ENCODE peak calls at places on chromosomes 1 and 21, in seven cellular contexts. One of them, this sample, is unnamed.
A peak's percentile ranks its signal among the peaks of the same experiment; 100 is the strongest.

GRCh38 chr21:37631319-37632117 is 264.9 kb downstream of the DYRK1A start:
- DNase-seq in AG04450: no peak
- DNase-seq in thoracic aorta: no peak
- DNase-seq in lung: no peak
- DNase-seq in mucosa of descending colon: no peak
- DNase-seq in neural progenitor cell: peak; percentile 76
- DNase-seq in fibroblast of the aortic adventitia: no peak
- DNase-seq in this sample: peak; percentile 73

GRCh38 chr1:2530501-2531361 is 668 bp upstream of the HES5 start:
- DNase-seq in AG04450: no peak
- DNase-seq in thoracic aorta: no peak
- DNase-seq in lung: peak; percentile 61
- DNase-seq in mucosa of descending colon: peak; percentile 70
- DNase-seq in neural progenitor cell: no peak
- DNase-seq in fibroblast of the aortic adventitia: no peak
- DNase-seq in this sample: no peak

GRCh38 chr1:65486613-65487012 is 66.1 kb downstream of the LEPR start:
- DNase-seq in AG04450: no peak
- DNase-seq in thoracic aorta: no peak
- DNase-seq in lung: no peak
- DNase-seq in mucosa of descending colon: no peak
- DNase-seq in neural progenitor cell: no peak
- DNase-seq in fibroblast of the aortic adventitia: no peak
- DNase-seq in this sample: no peak

GRCh38 chr1:190595438-190595837 is 117.8 kb upstream of the BRINP3 start:
- DNase-seq in AG04450: no peak
- DNase-seq in thoracic aorta: no peak
- DNase-seq in lung: no peak
- DNase-seq in mucosa of descending colon: no peak
- DNase-seq in neural progenitor cell: no peak
- DNase-seq in fibroblast of the aortic adventitia: no peak
- DNase-seq in this sample: no peak

GRCh38 chr1:150507912-150508864 is at the start of gene ECM1:
- DNase-seq in AG04450: peak; percentile 46
- DNase-seq in thoracic aorta: peak; percentile 12
- DNase-seq in lung: peak; percentile 45
- DNase-seq in mucosa of descending colon: peak; percentile 55
- DNase-seq in neural progenitor cell: no peak
- DNase-seq in fibroblast of the aortic adventitia: peak; percentile 81
- DNase-seq in this sample: no peak

GRCh38 chr1:221072214-221072613 is 193.0 kb downstream of the HLX start:
- DNase-seq in AG04450: no peak
- DNase-seq in thoracic aorta: no peak
- DNase-seq in lung: no peak
- DNase-seq in mucosa of descending colon: no peak
- DNase-seq in neural progenitor cell: no peak
- DNase-seq in fibroblast of the aortic adventitia: no peak
- DNase-seq in this sample: no peak

GRCh38 chr21:45155910-45156309 is 81.5 kb downstream of the ADARB1 start:
- DNase-seq in AG04450: no peak
- DNase-seq in thoracic aorta: no peak
- DNase-seq in lung: no peak
- DNase-seq in mucosa of descending colon: no peak
- DNase-seq in neural progenitor cell: no peak
- DNase-seq in fibroblast of the aortic adventitia: no peak
- DNase-seq in this sample: no peak

GRCh38 chr21:37601027-37601426 is 234.5 kb downstream of the DYRK1A start:
- DNase-seq in AG04450: no peak
- DNase-seq in thoracic aorta: no peak
- DNase-seq in lung: no peak
- DNase-seq in mucosa of descending colon: no peak
- DNase-seq in neural progenitor cell: no peak
- DNase-seq in fibroblast of the aortic adventitia: no peak
- DNase-seq in this sample: no peak

GRCh38 chr1:199202331-199202730 is 563.5 kb downstream of the PTPRC start:
- DNase-seq in AG04450: no peak
- DNase-seq in thoracic aorta: no peak
- DNase-seq in lung: no peak
- DNase-seq in mucosa of descending colon: no peak
- DNase-seq in neural progenitor cell: no peak
- DNase-seq in fibroblast of the aortic adventitia: no peak
- DNase-seq in this sample: no peak

GRCh38 chr1:11645670-11646265 is 8.5 kb downstream of the FBXO2 start:
- DNase-seq in AG04450: peak; percentile 23
- DNase-seq in thoracic aorta: no peak
- DNase-seq in lung: peak; percentile 75
- DNase-seq in mucosa of descending colon: peak; percentile 85
- DNase-seq in neural progenitor cell: peak; percentile 90
- DNase-seq in fibroblast of the aortic adventitia: peak; percentile 71
- DNase-seq in this sample: no peak

GRCh38 chr1:26771285-26771642 is 16.5 kb upstream of the PIGV start:
- DNase-seq in AG04450: no peak
- DNase-seq in thoracic aorta: no peak
- DNase-seq in lung: no peak
- DNase-seq in mucosa of descending colon: no peak
- DNase-seq in neural progenitor cell: no peak
- DNase-seq in fibroblast of the aortic adventitia: no peak
- DNase-seq in this sample: no peak

GRCh38 chr1:158246650-158247049 is 7.6 kb upstream of the CD1A start:
- DNase-seq in AG04450: no peak
- DNase-seq in thoracic aorta: no peak
- DNase-seq in lung: no peak
- DNase-seq in mucosa of descending colon: no peak
- DNase-seq in neural progenitor cell: no peak
- DNase-seq in fibroblast of the aortic adventitia: peak; percentile 8
- DNase-seq in this sample: peak; percentile 18
- TF ChIP-seq CTCF in AG04450: no peak
- TF ChIP-seq CTCF in thoracic aorta: no peak
- TF ChIP-seq CTCF in lung: no peak
- TF ChIP-seq CTCF in mucosa of descending colon: no peak
- TF ChIP-seq CTCF in neural progenitor cell: peak; percentile 13
- TF ChIP-seq CTCF in fibroblast of the aortic adventitia: no peak
- TF ChIP-seq CTCF in this sample: peak; percentile 25

DNA sequence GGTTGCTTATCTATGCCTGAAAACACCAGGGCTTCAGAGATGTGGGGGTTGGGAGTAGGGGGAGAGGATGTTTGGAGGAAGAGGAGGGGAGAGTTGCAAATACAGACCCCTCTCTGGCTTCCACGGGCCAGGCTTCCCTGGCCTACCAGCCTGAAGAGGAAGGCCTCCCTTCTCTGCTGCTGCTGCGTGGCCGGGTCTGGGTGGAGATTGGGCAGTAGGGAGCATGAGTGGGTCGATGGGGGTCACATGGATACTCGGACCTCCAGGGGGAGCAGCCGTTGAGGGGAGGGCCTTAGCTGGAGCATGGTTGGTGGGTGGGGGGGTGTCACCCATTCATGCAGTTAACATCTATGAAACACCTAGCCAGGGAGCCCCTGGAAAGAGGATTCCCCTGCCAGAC is 1.5 kb downstream of the RORC start:
- DNase-seq in AG04450: no peak
- DNase-seq in thoracic aorta: no peak
- DNase-seq in lung: no peak
- DNase-seq in mucosa of descending colon: no peak
- DNase-seq in neural progenitor cell: no peak
- DNase-seq in fibroblast of the aortic adventitia: no peak
- DNase-seq in this sample: no peak
- H3K4me3 ChIP-seq in AG04450: no peak overlapping the region
- H3K4me3 ChIP-seq in thoracic aorta: no peak overlapping the region
- H3K4me3 ChIP-seq in lung: no peak overlapping the region
- H3K4me3 ChIP-seq in mucosa of descending colon: no peak overlapping the region
- H3K4me3 ChIP-seq in neural progenitor cell: no peak overlapping the region
- H3K4me3 ChIP-seq in fibroblast of the aortic adventitia: no peak overlapping the region
- H3K4me3 ChIP-seq in this sample: no peak overlapping the region

GRCh38 chr1:111467805-111468716 is 5.7 kb upstream of the C1orf162 start:
- DNase-seq in AG04450: no peak
- DNase-seq in thoracic aorta: no peak
- DNase-seq in lung: no peak
- DNase-seq in mucosa of descending colon: no peak
- DNase-seq in neural progenitor cell: no peak
- DNase-seq in fibroblast of the aortic adventitia: no peak
- DNase-seq in this sample: no peak
- TF ChIP-seq CTCF in AG04450: no peak
- TF ChIP-seq CTCF in thoracic aorta: no peak
- TF ChIP-seq CTCF in lung: no peak
- TF ChIP-seq CTCF in mucosa of descending colon: no peak
- TF ChIP-seq CTCF in neural progenitor cell: no peak
- TF ChIP-seq CTCF in fibroblast of the aortic adventitia: no peak
- TF ChIP-seq CTCF in this sample: no peak

GRCh38 chr1:193083365-193084088 is 21.7 kb downstream of the GLRX2 start:
- DNase-seq in AG04450: no peak
- DNase-seq in thoracic aorta: no peak
- DNase-seq in lung: no peak
- DNase-seq in mucosa of descending colon: no peak
- DNase-seq in neural progenitor cell: no peak
- DNase-seq in fibroblast of the aortic adventitia: no peak
- DNase-seq in this sample: peak; percentile 56

GRCh38 chr1:193079187-193079586 is 19.8 kb downstream of the RO60 start:
- DNase-seq in AG04450: no peak
- DNase-seq in thoracic aorta: no peak
- DNase-seq in lung: no peak
- DNase-seq in mucosa of descending colon: no peak
- DNase-seq in neural progenitor cell: no peak
- DNase-seq in fibroblast of the aortic adventitia: no peak
- DNase-seq in this sample: no peak

DNA sequence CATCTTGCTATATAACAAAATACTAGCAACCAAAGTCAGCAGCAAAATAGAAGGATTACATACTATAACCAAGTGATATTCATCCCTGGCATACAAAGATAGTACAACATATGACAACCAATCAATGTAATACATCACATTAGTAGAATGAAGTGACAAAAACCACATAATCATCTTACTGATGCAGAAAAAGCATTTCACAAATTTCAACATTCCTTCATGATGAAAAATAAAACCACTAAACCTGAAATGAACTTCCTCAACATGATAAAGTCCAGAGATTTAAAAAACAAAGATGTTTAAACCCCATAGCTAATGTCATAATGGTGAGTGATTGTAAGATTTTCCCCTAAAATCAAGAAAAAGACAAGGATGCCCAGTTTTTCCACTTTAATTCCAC is 18.6 kb downstream of the RO60 start:
- DNase-seq in AG04450: no peak
- DNase-seq in thoracic aorta: no peak
- DNase-seq in lung: no peak
- DNase-seq in mucosa of descending colon: no peak
- DNase-seq in neural progenitor cell: no peak
- DNase-seq in fibroblast of the aortic adventitia: no peak
- DNase-seq in this sample: no peak
- H3K4me3 ChIP-seq in AG04450: no peak overlapping the region
- H3K4me3 ChIP-seq in thoracic aorta: no peak overlapping the region
- H3K4me3 ChIP-seq in lung: no peak overlapping the region
- H3K4me3 ChIP-seq in mucosa of descending colon: no peak overlapping the region
- H3K4me3 ChIP-seq in neural progenitor cell: no peak overlapping the region
- H3K4me3 ChIP-seq in fibroblast of the aortic adventitia: no peak overlapping the region
- H3K4me3 ChIP-seq in this sample: no peak overlapping the region

GRCh38 chr1:113674591-113674990 is 84.7 kb downstream of the PHTF1 start:
- DNase-seq in AG04450: no peak
- DNase-seq in thoracic aorta: no peak
- DNase-seq in lung: no peak
- DNase-seq in mucosa of descending colon: no peak
- DNase-seq in neural progenitor cell: no peak
- DNase-seq in fibroblast of the aortic adventitia: no peak
- DNase-seq in this sample: no peak

GRCh38 chr1:113672491-113672890 is 86.8 kb downstream of the PHTF1 start:
- DNase-seq in AG04450: no peak
- DNase-seq in thoracic aorta: no peak
- DNase-seq in lung: no peak
- DNase-seq in mucosa of descending colon: no peak
- DNase-seq in neural progenitor cell: no peak
- DNase-seq in fibroblast of the aortic adventitia: no peak
- DNase-seq in this sample: no peak

GRCh38 chr1:113675299-113675698 is 84.0 kb downstream of the PHTF1 start:
- DNase-seq in AG04450: no peak
- DNase-seq in thoracic aorta: no peak
- DNase-seq in lung: no peak
- DNase-seq in mucosa of descending colon: no peak
- DNase-seq in neural progenitor cell: no peak
- DNase-seq in fibroblast of the aortic adventitia: peak; percentile 34
- DNase-seq in this sample: no peak

GRCh38 chr1:113670650-113671049 is 88.6 kb downstream of the PHTF1 start:
- DNase-seq in AG04450: no peak
- DNase-seq in thoracic aorta: no peak
- DNase-seq in lung: no peak
- DNase-seq in mucosa of descending colon: no peak
- DNase-seq in neural progenitor cell: no peak
- DNase-seq in fibroblast of the aortic adventitia: no peak
- DNase-seq in this sample: no peak

DNA sequence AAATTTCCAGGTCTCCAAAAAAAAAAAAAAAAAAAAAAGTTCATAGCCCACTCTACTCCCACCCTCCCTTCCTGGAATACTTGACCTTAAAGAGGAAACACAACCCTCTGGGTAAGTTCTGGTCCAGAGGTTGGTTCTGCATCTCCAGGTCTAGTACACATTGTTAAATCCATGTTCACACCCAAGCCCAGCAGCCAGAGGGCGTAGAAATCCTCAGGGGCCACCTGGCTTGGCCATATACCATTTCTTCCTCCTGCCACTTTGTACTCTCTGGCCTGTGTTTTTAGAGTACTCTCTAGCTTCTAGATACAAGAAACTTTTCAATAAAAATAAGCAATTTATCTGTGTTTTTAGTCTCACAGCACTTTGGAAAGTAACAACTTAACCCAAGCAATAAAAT is 89.3 kb downstream of the PHTF1 start:
- DNase-seq in AG04450: no peak
- DNase-seq in thoracic aorta: no peak
- DNase-seq in lung: no peak
- DNase-seq in mucosa of descending colon: peak; percentile 8
- DNase-seq in neural progenitor cell: no peak
- DNase-seq in fibroblast of the aortic adventitia: no peak
- DNase-seq in this sample: no peak
- TF ChIP-seq CTCF in AG04450: no peak
- TF ChIP-seq CTCF in thoracic aorta: no peak
- TF ChIP-seq CTCF in lung: no peak
- TF ChIP-seq CTCF in mucosa of descending colon: no peak
- TF ChIP-seq CTCF in neural progenitor cell: no peak
- TF ChIP-seq CTCF in fibroblast of the aortic adventitia: no peak
- TF ChIP-seq CTCF in this sample: no peak

GRCh38 chr1:115430717-115431116 is 92.7 kb upstream of the NGF start:
- DNase-seq in AG04450: peak; percentile 60
- DNase-seq in thoracic aorta: no peak
- DNase-seq in lung: no peak
- DNase-seq in mucosa of descending colon: no peak
- DNase-seq in neural progenitor cell: no peak
- DNase-seq in fibroblast of the aortic adventitia: peak; percentile 83
- DNase-seq in this sample: no peak
- H3K4me3 ChIP-seq in AG04450: no peak overlapping the region
- H3K4me3 ChIP-seq in thoracic aorta: no peak overlapping the region
- H3K4me3 ChIP-seq in lung: no peak overlapping the region
- H3K4me3 ChIP-seq in mucosa of descending colon: no peak overlapping the region
- H3K4me3 ChIP-seq in neural progenitor cell: no peak overlapping the region
- H3K4me3 ChIP-seq in fibroblast of the aortic adventitia: no peak overlapping the region
- H3K4me3 ChIP-seq in this sample: no peak overlapping the region

GRCh38 chr21:32562426-32562825 is 22.9 kb downstream of the TCP10L start:
- DNase-seq in AG04450: no peak
- DNase-seq in thoracic aorta: peak; percentile 19
- DNase-seq in lung: no peak
- DNase-seq in mucosa of descending colon: peak; percentile 54
- DNase-seq in neural progenitor cell: peak; percentile 62
- DNase-seq in fibroblast of the aortic adventitia: peak; percentile 91
- DNase-seq in this sample: no peak
- TF ChIP-seq CTCF in AG04450: peak; percentile 56
- TF ChIP-seq CTCF in thoracic aorta: peak; percentile 32
- TF ChIP-seq CTCF in lung: no peak
- TF ChIP-seq CTCF in mucosa of descending colon: no peak
- TF ChIP-seq CTCF in neural progenitor cell: peak; percentile 60
- TF ChIP-seq CTCF in fibroblast of the aortic adventitia: peak; percentile 69
- TF ChIP-seq CTCF in this sample: peak; percentile 13

This sample was measured in GM12864.